ENCODE peak calls at places on chromosomes 12 and 14, in six cellular contexts. P is HTR-8/SVneo; H is GM12892; I is HS-5; W is A549; Y is activated effector memory CD4-positive, alpha-beta T cell treated with Interleukin-2 at 50 U/mL for 16 hours. R is an unnamed sample.

GRCh38 chr12:16361142-16361783 is 13.8 kb downstream of the MGST1 start:
- DNase-seq in I (no peak), H (no peak), Y (no peak), P (no peak), W (no peak), R (no peak)

GRCh38 chr14:44966601-44967336 is 4.8 kb downstream of the TOGARAM1 start:
- DNase-seq in I (no peak), H (no peak), P (no peak), W (no peak), Y (no peak), R (no peak)

GRCh38 chr12:2094597-2094996 is 41.8 kb downstream of the CACNA1C start:
- DNase-seq in P (no peak), Y (no peak), H (no peak), W (no peak), I (no peak), R (no peak)

GRCh38 chr12:91361864-91362263 is 179.2 kb upstream of the DCN start:
- DNase-seq in I (no peak), P (no peak), Y (no peak), H (no peak), W (peak), R (no peak)

GRCh38 chr12:131757111-131757510 is 46.2 kb downstream of the SFSWAP start:
- DNase-seq in P (no peak), W (no peak), H (no peak), Y (no peak), I (no peak), R (no peak)

GRCh38 chr12:80720516-80720915 is 3.8 kb downstream of the MYF5 start:
- DNase-seq in P (no peak), W (no peak), H (no peak), Y (no peak), I (no peak), R (no peak)

GRCh38 chr14:57982802-57983201 is 116.9 kb upstream of the SLC35F4 start:
- DNase-seq in Y (no peak), W (no peak), I (no peak), P (no peak), H (no peak), R (no peak)

GRCh38 chr12:10363922-10364838 is 25.7 kb downstream of the KLRK1 start:
- DNase-seq in Y (peak), I (no peak), P (peak), H (peak), W (no peak), R (peak)

GRCh38 chr14:88225721-88226120 is 97.3 kb downstream of the KCNK10 start:
- DNase-seq in I (no peak), W (no peak), Y (no peak), H (no peak), P (no peak), R (no peak)

GRCh38 chr14:88040141-88040540 is 35.2 kb downstream of the GPR65 start:
- DNase-seq in W (no peak), H (no peak), Y (no peak), P (no peak), I (no peak), R (no peak)

GRCh38 chr14:100734031-100734990 is 7.6 kb downstream of the DLK1 start:
- DNase-seq in P (no peak), W (no peak), Y (no peak), I (no peak), H (no peak), R (no peak)

GRCh38 chr14:92733007-92733406 is 15.4 kb downstream of the LGMN start:
- DNase-seq in H (no peak), W (no peak), I (no peak), Y (no peak), P (no peak), R (no peak)

GRCh38 chr12:124159655-124160054 is 135.2 kb upstream of the RFLNA start:
- DNase-seq in Y (no peak), I (no peak), W (no peak), P (no peak), H (no peak), R (no peak)

GRCh38 chr12:114834621-114835020 is 150.6 kb upstream of the TBX3 start:
- DNase-seq in H (no peak), W (no peak), Y (no peak), I (peak), P (peak), R (no peak)

GRCh38 chr14:95361373-95362179 is 41.9 kb upstream of the CLMN start:
- DNase-seq in I (no peak), P (no peak), W (peak), Y (no peak), H (peak), R (no peak)

GRCh38 chr14:61751475-61751989 is 10.7 kb upstream of the SNAPC1 start:
- DNase-seq in Y (no peak), W (no peak), I (no peak), P (no peak), H (no peak), R (no peak)